ENCODE peak calls at places on chromosome 14, in five cellular contexts. C is prostate gland, P is fibroblast of lung, K is dorsolateral prefrontal cortex, F is heart right ventricle. M is an unnamed sample.
A peak's percentile ranks its signal among the peaks of the same experiment; 100 is the strongest.

GRCh38 chr14:60722836-60723217 is 1.3 kb downstream of the SIX4 start:
- DNase-seq in C (peak; percentile 61), P (peak; percentile 25), K (no peak), F (no peak), M (peak; percentile 40)

GRCh38 chr14:105146181-105146975 is 22.2 kb downstream of the JAG2 start:
- DNase-seq in C (no peak), P (no peak), K (peak; percentile 12), F (no peak), M (peak; percentile 40)

GRCh38 chr14:100872241-100872640 is 31.3 kb downstream of the RTL1 start:
- DNase-seq in C (no peak), P (no peak), K (no peak), F (no peak), M (no peak)

GRCh38 chr14:21055473-21056117 is 2.0 kb upstream of the RNASE8 start:
- DNase-seq in C (no peak), P (no peak), K (no peak), F (no peak), M (no peak)

GRCh38 chr14:30354439-30354838 is 204.5 kb upstream of the G2E3 start:
- DNase-seq in C (no peak), P (no peak), K (no peak), F (no peak), M (no peak)

GRCh38 chr14:91484744-91485143 is 25.4 kb downstream of the PPP4R3A start:
- DNase-seq in C (no peak), P (no peak), K (no peak), F (no peak), M (no peak)

GRCh38 chr14:70885343-70886014 is 21.8 kb upstream of the PCNX1 start:
- DNase-seq in C (no peak), P (no peak), K (no peak), F (no peak), M (no peak)

GRCh38 chr14:32635103-32635719 is 303.5 kb upstream of the NPAS3 start:
- DNase-seq in C (no peak), P (peak; percentile 84), K (no peak), F (no peak), M (no peak)

GRCh38 chr14:31988237-31988636 is 88.9 kb upstream of the ARHGAP5 start:
- DNase-seq in C (no peak), P (no peak), K (no peak), F (no peak), M (no peak)

GRCh38 chr14:24880689-24881088 is 169.3 kb downstream of the STXBP6 start:
- DNase-seq in C (no peak), P (peak; percentile 20), K (no peak), F (no peak), M (no peak)

DNA sequence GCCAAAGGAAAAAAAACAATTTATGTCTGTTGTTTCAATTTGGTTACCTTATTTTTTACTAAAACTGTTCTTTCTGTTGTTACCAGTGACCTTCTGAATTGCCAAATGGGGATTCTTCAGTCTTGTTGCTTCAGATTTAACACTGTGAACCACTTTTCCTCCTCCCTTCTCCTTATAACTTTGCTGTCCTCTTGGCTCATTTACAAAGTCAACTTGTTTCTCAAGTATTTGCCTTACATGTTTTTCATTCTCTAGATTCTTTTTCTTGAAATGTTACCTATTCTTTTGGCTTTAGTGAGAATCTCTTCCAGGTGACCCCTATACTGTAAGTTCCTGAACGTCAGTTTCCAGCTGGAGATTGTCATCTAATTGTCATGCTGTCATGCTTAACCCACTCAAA is 19.4 kb downstream of the FUT8 start:
- DNase-seq in C (no peak), P (no peak), K (no peak), F (no peak), M (no peak)
- H3K27ac ChIP-seq in C (no peak overlapping the region), P (no peak overlapping the region), K (no peak overlapping the region), F (no peak overlapping the region), M (no peak overlapping the region)

GRCh38 chr14:66508846-66509621 is 1.1 kb downstream of the GPHN start:
- DNase-seq in C (peak; percentile 37), P (peak; percentile 36), K (no peak), F (peak; percentile 28), M (peak; percentile 74)
- TF ChIP-seq CTCF in C (no peak), P (no peak), K (no peak), F (no peak), M (no peak)

DNA sequence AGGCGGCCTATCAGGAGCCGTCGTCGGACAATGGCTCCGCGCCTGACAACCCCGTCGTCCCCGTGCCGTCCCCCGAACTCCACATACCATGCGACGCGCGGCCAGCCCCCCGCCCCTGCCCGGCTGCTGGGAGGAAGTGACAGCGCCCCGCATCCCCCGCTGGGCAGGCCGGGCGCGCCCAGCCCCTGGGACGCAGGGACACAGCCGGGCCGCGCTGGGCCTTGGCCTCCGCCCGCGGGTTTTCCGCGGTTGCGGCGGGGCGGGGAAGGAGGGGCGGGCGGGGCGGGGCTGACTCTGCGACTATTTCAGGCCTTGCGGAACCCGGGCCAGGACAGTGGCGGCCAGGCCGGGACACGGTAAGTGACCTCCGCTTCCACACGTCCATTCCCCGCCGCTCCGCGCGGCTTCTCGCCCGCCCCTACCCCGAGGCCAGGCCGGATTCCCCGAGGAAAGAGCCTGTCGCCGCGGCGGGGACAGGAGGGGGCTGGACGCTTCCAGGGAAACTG is at the start of gene TNFAIP2:
- DNase-seq in C (no peak), P (no peak), K (no peak), F (peak; percentile 67), M (peak; percentile 84)
- H3K27ac ChIP-seq in C (peak within 1 kb of the TSS; percentile 72), P (peak within 1 kb of the TSS; percentile 50), K (peak within 1 kb of the TSS; percentile 56), F (peak within 1 kb of the TSS; percentile 96), M (peak within 1 kb of the TSS; percentile 91)

GRCh38 chr14:87334997-87335675 is 657.8 kb downstream of the GALC start:
- DNase-seq in C (no peak), P (peak; percentile 22), K (no peak), F (no peak), M (no peak)
- TF ChIP-seq CTCF in C (no peak), P (no peak), K (no peak), F (no peak), M (no peak)

DNA sequence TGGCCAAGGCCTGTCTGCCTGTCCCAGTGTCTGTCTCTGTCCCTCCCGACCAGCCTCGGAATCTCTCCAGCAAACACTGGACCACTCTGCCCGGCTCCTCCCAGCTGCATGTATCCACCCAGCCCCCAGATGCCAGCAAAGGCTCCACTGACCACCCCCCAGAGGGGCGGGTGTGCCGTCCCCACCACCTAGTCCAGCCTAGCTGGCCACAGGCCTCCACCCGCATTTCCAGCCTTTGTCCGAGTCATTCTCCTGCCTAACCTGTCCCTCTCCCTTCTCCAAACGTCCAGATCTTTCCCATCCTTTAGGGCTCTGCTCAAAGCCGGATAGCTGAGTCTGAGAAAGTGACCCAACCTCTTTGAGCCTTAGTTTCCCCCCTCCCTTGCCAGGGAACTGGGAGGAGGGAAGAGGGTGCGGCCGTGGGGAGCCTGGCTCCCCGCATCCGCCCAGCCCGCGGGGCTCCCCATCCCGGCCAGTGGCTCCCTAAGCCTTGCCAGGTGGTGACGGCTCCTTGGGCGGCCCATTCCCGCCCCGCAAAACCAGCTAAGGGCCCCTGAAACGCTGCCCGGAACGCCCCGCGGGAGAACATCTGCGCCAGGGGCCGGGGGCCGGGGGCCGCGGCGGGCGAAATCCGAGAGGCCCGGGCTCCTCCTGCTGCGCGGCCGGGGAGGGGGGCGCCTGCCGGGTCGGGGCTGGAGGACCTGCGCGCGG is 34.6 kb upstream of the ANKRD9 start:
- DNase-seq in C (no peak), P (no peak), K (no peak), F (no peak), M (no peak)
- H3K27ac ChIP-seq in C (no peak overlapping the region), P (no peak overlapping the region), K (no peak overlapping the region), F (no peak overlapping the region), M (no peak overlapping the region)

DNA sequence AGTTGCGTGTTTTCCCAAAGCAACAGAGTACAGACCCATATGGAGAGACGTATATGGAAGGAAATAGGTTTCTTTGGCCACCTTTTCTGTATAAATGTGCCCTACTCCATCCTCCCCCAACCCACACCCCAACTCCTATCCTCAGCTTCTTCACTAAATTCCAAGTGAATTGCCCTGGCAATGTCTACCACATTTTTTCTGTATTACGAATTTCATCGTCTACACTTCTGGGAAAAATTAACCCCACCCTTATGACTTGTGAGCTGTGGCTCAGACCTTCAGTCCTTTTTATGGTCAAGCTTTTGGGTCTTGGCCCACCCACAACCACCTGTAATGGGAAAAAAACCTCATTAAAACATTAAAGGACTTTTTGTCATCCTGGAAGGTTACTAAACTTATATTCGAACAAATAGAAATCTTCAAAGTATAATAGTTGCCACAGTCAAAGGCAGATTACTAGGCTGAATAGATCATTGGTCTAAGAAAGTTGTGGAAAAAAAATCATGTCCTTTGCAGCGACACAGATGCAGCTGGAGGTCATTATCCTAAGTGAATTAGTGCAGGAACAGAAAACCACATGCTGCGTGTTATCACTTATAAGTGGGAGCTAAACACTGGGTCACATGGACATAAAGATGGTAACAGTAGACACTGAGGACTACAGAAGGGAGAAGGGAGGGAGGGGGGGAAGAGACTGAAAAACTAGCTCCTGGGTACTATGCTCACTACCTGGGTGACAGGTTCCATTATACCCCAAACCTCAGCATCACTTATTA is 15.7 kb upstream of the NFKBIA start:
- DNase-seq in C (no peak), P (peak; percentile 68), K (no peak), F (no peak), M (no peak)
- TF ChIP-seq CTCF in C (no peak), P (no peak), K (no peak), F (no peak), M (no peak)

DNA sequence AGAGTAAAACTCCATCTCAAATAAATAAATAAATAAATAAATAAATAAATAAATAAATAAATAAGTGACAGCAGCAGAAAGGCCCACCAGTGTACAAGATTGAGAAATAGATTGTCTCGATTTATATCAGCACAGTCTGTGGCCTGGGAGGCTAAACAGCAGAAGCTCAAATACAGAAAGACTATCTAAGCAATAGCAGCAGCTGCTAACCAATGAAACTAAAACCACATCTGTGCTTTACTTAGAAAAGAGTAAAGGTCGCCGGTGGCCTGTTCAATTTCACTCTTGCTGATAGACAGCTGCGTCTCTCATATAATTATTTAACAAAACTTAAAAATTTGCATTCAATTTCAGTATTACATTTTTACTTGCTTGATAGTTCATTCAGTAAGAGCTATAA is 325.7 kb downstream of the CEP128 start:
- DNase-seq in C (no peak), P (no peak), K (no peak), F (no peak), M (no peak)
- H3K27ac ChIP-seq in C (no peak overlapping the region), P (no peak overlapping the region), K (no peak overlapping the region), F (no peak overlapping the region), M (no peak overlapping the region)

GRCh38 chr14:99380991-99381687 is 99.5 kb downstream of the SETD3 start:
- DNase-seq in C (no peak), P (no peak), K (no peak), F (no peak), M (no peak)
- TF ChIP-seq CTCF in C (no peak), P (no peak), K (no peak), F (no peak), M (no peak)

DNA sequence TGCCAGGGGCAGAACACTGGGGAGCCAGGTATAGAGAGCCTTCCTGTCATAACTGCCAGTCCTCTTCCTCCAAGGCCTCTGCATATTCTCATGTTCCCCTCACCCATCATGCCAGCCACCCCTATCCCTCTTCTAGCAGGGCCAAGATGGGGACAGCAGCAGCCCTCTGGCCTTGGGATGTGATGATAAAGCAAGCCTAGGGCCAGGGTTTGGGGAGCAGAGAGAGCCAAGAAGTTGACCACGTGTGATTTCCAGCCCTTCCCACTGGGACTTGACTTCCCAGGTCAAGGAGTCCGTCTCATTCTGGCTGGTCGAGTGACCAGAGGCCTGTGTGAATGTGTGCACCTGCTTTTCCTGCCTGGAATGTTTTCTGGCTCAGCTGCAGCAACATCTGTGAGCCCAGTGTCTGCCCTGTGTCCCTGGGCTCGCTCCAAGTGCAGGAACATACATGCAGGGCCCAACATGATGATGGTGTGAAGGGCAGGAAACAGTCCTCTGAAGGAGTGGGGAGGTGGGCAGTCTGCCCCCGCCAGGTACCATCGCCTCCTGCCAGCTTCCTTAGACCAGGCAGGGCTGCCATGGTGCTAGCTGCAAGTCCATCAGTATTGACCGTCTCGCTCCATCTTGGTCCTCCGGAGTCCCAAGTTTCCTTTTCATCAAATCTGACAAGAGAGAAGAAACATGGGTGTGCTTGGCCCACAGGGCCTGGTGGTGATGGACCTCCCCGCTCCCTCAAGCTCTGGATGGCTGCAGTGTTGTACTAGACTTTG is 21.0 kb downstream of the VASH1 start:
- DNase-seq in C (no peak), P (no peak), K (no peak), F (no peak), M (no peak)
- H3K27ac ChIP-seq in C (no peak overlapping the region), P (no peak overlapping the region), K (peak overlapping the region; percentile 85), F (peak overlapping the region; percentile 77), M (peak overlapping the region; percentile 23)